ENCODE peak calls at places on chromosomes 7 and 10, in ten cellular contexts. A, X, O, U, N, I, M, P, K and B are unnamed samples.

GRCh38 chr10:35172574-35172973 is 45.9 kb downstream of the CREM start:
- DNase-seq in A (no peak), X (no peak), O (no peak), U (no peak), N (no peak), I (no peak), M (no peak), P (no peak), K (no peak), B (no peak)

GRCh38 chr10:103507235-103508191 is 14.0 kb downstream of the NEURL1 start:
- DNase-seq in A (no peak), X (no peak), O (no peak), U (no peak), N (no peak), I (no peak), M (no peak), P (no peak), K (no peak), B (no peak)

GRCh38 chr7:22111661-22112060 is 166.0 kb upstream of the CDCA7L start:
- DNase-seq in A (no peak), X (no peak), O (no peak), U (no peak), N (no peak), I (no peak), M (no peak), P (no peak), K (no peak), B (no peak)

GRCh38 chr7:110050831-110051230 is 1040.1 kb upstream of the LRRN3 start:
- DNase-seq in A (no peak), X (peak), O (no peak), U (no peak), N (no peak), I (no peak), M (no peak), P (no peak), K (no peak), B (no peak)

GRCh38 chr7:69631131-69631530 is 32.9 kb downstream of the AUTS2 start:
- DNase-seq in A (no peak), X (no peak), O (no peak), U (no peak), N (no peak), I (no peak), M (no peak), P (no peak), K (no peak), B (no peak)

GRCh38 chr7:16918288-16918895 is 36.6 kb upstream of the AGR3 start:
- DNase-seq in A (no peak), X (no peak), O (no peak), U (no peak), N (no peak), I (no peak), M (no peak), P (no peak), K (no peak), B (no peak)

GRCh38 chr10:28796606-28797512 is 119.5 kb downstream of the BAMBI start:
- DNase-seq in A (no peak), X (no peak), O (no peak), U (peak), N (no peak), I (no peak), M (no peak), P (no peak), K (no peak), B (no peak)

GRCh38 chr10:109588259-109588658 is 335.1 kb downstream of the XPNPEP1 start:
- DNase-seq in A (no peak), X (no peak), O (no peak), U (no peak), N (no peak), I (no peak), M (no peak), P (no peak), K (no peak), B (no peak)

GRCh38 chr7:2205036-2205780 is 27.5 kb downstream of the MAD1L1 start:
- DNase-seq in A (no peak), X (no peak), O (no peak), U (no peak), N (no peak), I (peak), M (no peak), P (no peak), K (peak), B (no peak)

GRCh38 chr10:7192831-7193348 is 217.9 kb downstream of the SFMBT2 start:
- DNase-seq in A (no peak), X (no peak), O (peak), U (no peak), N (no peak), I (no peak), M (no peak), P (no peak), K (no peak), B (no peak)

GRCh38 chr10:70537398-70538194 is 59.0 kb downstream of the PALD1 start:
- DNase-seq in A (no peak), X (no peak), O (peak), U (no peak), N (no peak), I (no peak), M (no peak), P (no peak), K (peak), B (no peak)

GRCh38 chr10:73601486-73601921 is 10.4 kb upstream of the USP54 start:
- DNase-seq in A (peak), X (peak), O (no peak), U (no peak), N (no peak), I (no peak), M (no peak), P (no peak), K (no peak), B (peak)

GRCh38 chr7:54729096-54729495 is 29.9 kb downstream of the SEC61G start:
- DNase-seq in A (no peak), X (no peak), O (no peak), U (no peak), N (no peak), I (no peak), M (no peak), P (no peak), K (no peak), B (no peak)

GRCh38 chr7:7237201-7237977 is 55.0 kb downstream of the C1GALT1 start:
- DNase-seq in A (no peak), X (no peak), O (no peak), U (no peak), N (no peak), I (no peak), M (no peak), P (no peak), K (no peak), B (no peak)

GRCh38 chr7:35596061-35596460 is 98.9 kb downstream of the HERPUD2 start:
- DNase-seq in A (no peak), X (no peak), O (no peak), U (no peak), N (no peak), I (no peak), M (no peak), P (no peak), K (no peak), B (no peak)

GRCh38 chr10:124386186-124387077 is 32.3 kb downstream of the OAT start:
- DNase-seq in A (no peak), X (no peak), O (no peak), U (no peak), N (no peak), I (no peak), M (no peak), P (no peak), K (peak), B (no peak)

GRCh38 chr10:4067552-4068254 is 282.7 kb upstream of the KLF6 start:
- DNase-seq in A (no peak), X (no peak), O (no peak), U (no peak), N (no peak), I (no peak), M (no peak), P (no peak), K (no peak), B (no peak)

GRCh38 chr10:3213758-3214545 is 41.4 kb upstream of the PITRM1 start:
- DNase-seq in A (no peak), X (no peak), O (no peak), U (no peak), N (no peak), I (no peak), M (no peak), P (no peak), K (no peak), B (no peak)

GRCh38 chr10:118911361-118911760 is 118.2 kb upstream of the NANOS1 start:
- DNase-seq in A (no peak), X (no peak), O (no peak), U (no peak), N (no peak), I (no peak), M (no peak), P (no peak), K (no peak), B (no peak)

GRCh38 chr10:44393834-44394547 is 9.1 kb upstream of the CXCL12 start:
- DNase-seq in A (no peak), X (no peak), O (no peak), U (no peak), N (no peak), I (no peak), M (no peak), P (no peak), K (no peak), B (no peak)

GRCh38 chr10:99708428-99709010 is 23.4 kb downstream of the COX15 start:
- DNase-seq in A (no peak), X (no peak), O (no peak), U (no peak), N (no peak), I (no peak), M (peak), P (no peak), K (no peak), B (no peak)

GRCh38 chr7:114569160-114569559 is 154.5 kb downstream of the FOXP2 start:
- DNase-seq in A (no peak), X (no peak), O (no peak), U (no peak), N (no peak), I (no peak), M (no peak), P (no peak), K (no peak), B (no peak)

GRCh38 chr7:7996568-7996967 is 28.0 kb downstream of the GLCCI1 start:
- DNase-seq in A (no peak), X (peak), O (no peak), U (no peak), N (no peak), I (no peak), M (peak), P (no peak), K (no peak), B (no peak)

GRCh38 chr7:155284496-155285274 is 13.0 kb upstream of the INSIG1 start:
- DNase-seq in A (no peak), X (no peak), O (no peak), U (no peak), N (no peak), I (no peak), M (no peak), P (no peak), K (no peak), B (no peak)

GRCh38 chr10:33073641-33074410 is 115.8 kb upstream of the ITGB1 start:
- DNase-seq in A (no peak), X (no peak), O (no peak), U (no peak), N (no peak), I (no peak), M (no peak), P (no peak), K (no peak), B (no peak)

GRCh38 chr7:159031135-159031701 is 113.4 kb downstream of the VIPR2 start:
- DNase-seq in A (peak), X (no peak), O (no peak), U (peak), N (no peak), I (no peak), M (no peak), P (no peak), K (peak), B (peak)

GRCh38 chr7:151086802-151087246 is 549 bp downstream of the AGAP3 start:
- DNase-seq in A (no peak), X (no peak), O (no peak), U (no peak), N (no peak), I (no peak), M (no peak), P (peak), K (peak), B (no peak)

GRCh38 chr7:69598081-69598486 is at the start of gene AUTS2:
- DNase-seq in A (peak), X (no peak), O (no peak), U (peak), N (no peak), I (peak), M (peak), P (peak), K (peak), B (peak)

GRCh38 chr7:20365486-20365885 is 34.8 kb downstream of the ITGB8 start:
- DNase-seq in A (no peak), X (no peak), O (no peak), U (no peak), N (no peak), I (no peak), M (no peak), P (no peak), K (no peak), B (no peak)

GRCh38 chr10:59817806-59818205 is 64.6 kb upstream of the MRLN start:
- DNase-seq in A (no peak), X (no peak), O (no peak), U (no peak), N (no peak), I (no peak), M (no peak), P (no peak), K (no peak), B (no peak)

GRCh38 chr10:29257106-29257783 is 31.6 kb upstream of the LYZL1 start:
- DNase-seq in A (peak), X (peak), O (no peak), U (peak), N (no peak), I (no peak), M (peak), P (no peak), K (no peak), B (peak)

GRCh38 chr10:101781984-101782810 is 1.0 kb downstream of the NPM3 start:
- DNase-seq in A (no peak), X (no peak), O (no peak), U (peak), N (no peak), I (no peak), M (no peak), P (no peak), K (no peak), B (peak)

GRCh38 chr10:5744849-5745248 is 60.2 kb downstream of the TASOR2 start:
- DNase-seq in A (no peak), X (no peak), O (no peak), U (no peak), N (no peak), I (no peak), M (no peak), P (no peak), K (no peak), B (no peak)

GRCh38 chr7:155594163-155594732 is 47.9 kb upstream of the CNPY1 start:
- DNase-seq in A (no peak), X (no peak), O (no peak), U (no peak), N (no peak), I (no peak), M (no peak), P (no peak), K (no peak), B (peak)

GRCh38 chr7:134083766-134084487 is 43.2 kb upstream of the LRGUK start:
- DNase-seq in A (no peak), X (peak), O (no peak), U (no peak), N (no peak), I (no peak), M (peak), P (no peak), K (no peak), B (no peak)

GRCh38 chr10:103748020-103748419 is 107.4 kb downstream of the SH3PXD2A start:
- DNase-seq in A (no peak), X (no peak), O (no peak), U (no peak), N (no peak), I (no peak), M (no peak), P (no peak), K (no peak), B (no peak)

GRCh38 chr7:106421181-106421762 is 136.5 kb upstream of the NAMPT start:
- DNase-seq in A (peak), X (peak), O (no peak), U (peak), N (no peak), I (peak), M (peak), P (no peak), K (no peak), B (peak)